ENCODE peak calls at places on chromosomes 3 and 15, in four cellular contexts. Z, C, U and B are unnamed samples. For H3K9me2, the result is how much of the 10 kb centered on the place peaks cover.

GRCh38 chr3:42498791-42499477 is 3.5 kb upstream of the VIPR1 start:
- DNase-seq in Z (no peak), C (no peak), U (no peak), B (no peak)

GRCh38 chr3:94525039-94525438 is 462.2 kb downstream of the NSUN3 start:
- DNase-seq in Z (no peak), C (no peak), U (no peak), B (no peak)

GRCh38 chr3:23481660-23482278 is 278.6 kb downstream of the UBE2E2 start:
- DNase-seq in Z (no peak), C (no peak), U (peak), B (no peak)

GRCh38 chr3:37986479-37987314 is 3.9 kb upstream of the VILL start:
- DNase-seq in Z (no peak), C (no peak), U (no peak), B (no peak)

GRCh38 chr3:129534428-129535027 is 6.1 kb downstream of the RHO start:
- DNase-seq in Z (no peak), C (no peak), U (no peak), B (no peak)

GRCh38 chr3:114496021-114496434 is 202.2 kb downstream of the TIGIT start:
- DNase-seq in Z (peak), C (peak), U (no peak), B (no peak)

GRCh38 chr3:195587824-195588223 is 4.1 kb upstream of the APOD start:
- DNase-seq in Z (no peak), C (no peak), U (no peak), B (no peak)

GRCh38 chr15:66929843-66930242 is 135.6 kb upstream of the SMAD3 start:
- DNase-seq in Z (no peak), C (no peak), U (no peak), B (no peak)

GRCh38 chr3:157089455-157090221 is 70.3 kb downstream of the CCNL1 start:
- DNase-seq in Z (no peak), C (no peak), U (no peak), B (no peak)

GRCh38 chr15:52683585-52683984 is 4.4 kb upstream of the ATOSA start:
- DNase-seq in Z (no peak), C (no peak), U (no peak), B (peak)
- H3K27ac ChIP-seq in Z (no peak), C (no peak), U (no peak), B (peak)

GRCh38 chr15:99954361-99955180 is 221.3 kb upstream of the LYSMD4 start:
- DNase-seq in Z (no peak), C (no peak), U (no peak), B (no peak)
- H3K9ac ChIP-seq in Z (no peak), C (no peak), U (no peak), B (no peak)

GRCh38 chr3:41162541-41162940 is 36.8 kb upstream of the CTNNB1 start:
- DNase-seq in Z (no peak), C (no peak), U (no peak), B (no peak)
- H3K9me2 ChIP-seq in Z (under half), C (under half), U (under half), B (under half)

GRCh38 chr3:2735392-2735894 is 374.7 kb downstream of the IL5RA start:
- DNase-seq in Z (no peak), C (no peak), U (no peak), B (no peak)
- H3K27ac ChIP-seq in Z (no peak), C (no peak), U (no peak), B (no peak)

DNA sequence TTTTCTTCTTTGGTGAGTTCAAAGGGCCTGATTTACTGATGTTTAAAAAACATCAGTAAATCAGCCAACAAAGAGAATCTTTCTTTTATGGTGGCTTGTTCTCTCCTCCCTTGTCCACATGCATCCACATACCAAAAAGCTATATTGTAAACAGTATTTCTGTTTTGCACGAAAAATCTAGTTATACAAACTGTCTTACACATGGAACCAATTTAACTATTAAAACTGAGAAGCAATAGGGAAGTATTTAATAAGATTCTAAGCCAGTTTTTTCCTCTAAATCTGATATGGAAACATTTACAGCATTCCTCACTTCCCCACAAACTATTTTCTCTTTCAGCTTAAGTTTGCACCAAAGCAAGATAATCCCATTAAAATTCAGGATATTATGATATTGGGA is 110.8 kb upstream of the ICE2 start:
- DNase-seq in Z (no peak), C (no peak), U (no peak), B (no peak)
- H3K9ac ChIP-seq in Z (peak), C (no peak), U (no peak), B (no peak)

GRCh38 chr15:40787344-40787841 is 17.6 kb downstream of the C15orf62 start:
- DNase-seq in Z (peak), C (peak), U (no peak), B (peak)

GRCh38 chr15:40785814-40786213 is 16.0 kb downstream of the C15orf62 start:
- DNase-seq in Z (no peak), C (no peak), U (no peak), B (no peak)

GRCh38 chr15:40789999-40790398 is 16.9 kb upstream of the ZFYVE19 start:
- DNase-seq in Z (no peak), C (no peak), U (no peak), B (no peak)

GRCh38 chr15:40789119-40789518 is 17.8 kb upstream of the ZFYVE19 start:
- DNase-seq in Z (no peak), C (no peak), U (no peak), B (no peak)

DNA sequence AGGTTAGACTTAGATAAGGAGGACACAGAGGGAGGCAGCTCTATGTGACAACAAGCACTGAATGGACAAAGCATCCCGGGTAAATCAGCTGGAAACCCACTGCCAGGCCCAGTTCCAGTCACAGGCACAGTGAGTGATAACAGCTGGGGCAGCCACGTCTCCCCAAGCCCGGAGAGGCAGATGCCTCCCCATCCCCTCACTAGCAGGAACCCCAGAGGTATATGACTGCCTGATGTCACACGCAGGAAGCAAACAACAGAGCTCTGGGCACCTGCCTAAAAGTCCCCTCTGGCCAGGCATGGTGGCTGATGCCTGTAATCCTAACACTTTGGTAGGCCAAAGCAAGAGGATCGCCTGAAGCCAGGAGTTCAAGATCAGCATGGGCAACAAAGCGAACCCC is 18.2 kb downstream of the C15orf62 start:
- DNase-seq in Z (no peak), C (no peak), U (no peak), B (no peak)
- H3K9me2 ChIP-seq in Z (under half), C (under half), U (under half), B (under half)

GRCh38 chr3:109685084-109686079 is 348.0 kb upstream of the DPPA4 start:
- DNase-seq in Z (peak), C (peak), U (peak), B (no peak)
- H3K27ac ChIP-seq in Z (peak), C (peak), U (peak), B (no peak)

GRCh38 chr15:70319466-70319865 is 221.7 kb upstream of the TLE3 start:
- DNase-seq in Z (no peak), C (no peak), U (no peak), B (peak)

GRCh38 chr15:70318996-70319465 is 221.3 kb upstream of the TLE3 start:
- DNase-seq in Z (peak), C (no peak), U (no peak), B (peak)

GRCh38 chr15:70321106-70321809 is 223.5 kb upstream of the TLE3 start:
- DNase-seq in Z (no peak), C (no peak), U (no peak), B (no peak)

GRCh38 chr15:70318594-70318993 is 220.9 kb upstream of the TLE3 start:
- DNase-seq in Z (peak), C (no peak), U (no peak), B (no peak)

GRCh38 chr15:70320077-70320830 is 222.5 kb upstream of the TLE3 start:
- DNase-seq in Z (no peak), C (no peak), U (no peak), B (no peak)
- H3K9ac ChIP-seq in Z (no peak), C (no peak), U (no peak), B (no peak)

DNA sequence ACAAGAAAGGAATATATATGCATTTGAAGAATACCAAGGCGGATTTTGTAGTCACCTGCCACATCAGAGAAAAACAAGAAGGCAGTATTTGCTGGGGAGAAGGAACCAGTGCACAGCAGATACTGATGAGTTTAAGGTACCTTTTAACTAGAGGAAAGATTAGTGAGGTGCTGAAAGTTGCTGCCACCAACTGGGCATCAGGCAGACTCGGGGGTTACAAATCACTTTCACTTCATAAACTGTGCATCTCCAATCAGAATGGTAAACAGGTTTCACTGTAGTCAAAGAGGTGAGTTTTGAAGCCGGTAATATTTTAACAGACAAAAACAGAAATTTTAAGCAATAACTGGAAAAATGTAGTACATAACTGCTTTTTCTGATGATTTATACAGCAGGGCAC is 4.1 kb downstream of the FBN1 start:
- DNase-seq in Z (peak), C (no peak), U (peak), B (peak)
- H3K9me2 ChIP-seq in Z (under half), C (under half), U (under half), B (under half)

DNA sequence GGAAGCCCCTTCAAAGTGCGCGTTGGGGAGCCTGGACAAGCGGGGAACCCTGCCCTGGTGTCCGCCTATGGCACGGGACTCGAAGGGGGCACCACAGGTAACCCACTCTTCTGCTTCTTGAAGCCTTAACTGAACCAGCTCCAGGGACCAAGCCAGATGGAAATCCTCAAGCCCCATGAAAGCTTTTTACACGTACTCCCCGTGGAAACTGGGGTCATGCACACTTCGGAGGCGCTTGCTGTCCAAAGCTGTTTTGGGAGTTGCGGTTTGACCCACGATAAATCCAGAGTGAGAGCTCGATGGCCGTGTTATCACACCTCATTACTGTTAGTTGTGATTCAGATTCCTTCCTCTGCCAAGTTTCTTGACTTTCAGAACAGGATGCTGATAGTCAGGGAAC is 47.5 kb downstream of the DNASE1L3 start:
- DNase-seq in Z (no peak), C (no peak), U (no peak), B (no peak)
- H3K27ac ChIP-seq in Z (no peak), C (no peak), U (no peak), B (no peak)